ENCODE peak calls at places on chromosomes 2 and 18, in nine cellular contexts. M, X, H, G, N, O, Q, W and D are unnamed samples.

GRCh38 chr2:141560723-141561122 is 570.1 kb downstream of the LRP1B start:
- DNase-seq in H (no peak), M (no peak), W (no peak), X (no peak), O (no peak), Q (no peak), N (no peak), G (no peak), D (no peak)

GRCh38 chr18:1436199-1436598 is 531.5 kb downstream of the ADCYAP1 start:
- DNase-seq in W (no peak), H (no peak), X (no peak), Q (no peak), N (no peak), M (no peak), O (no peak), G (no peak), D (no peak)

GRCh38 chr2:241702155-241702404 is 241 bp downstream of the ING5 start:
- DNase-seq in H (peak), X (no peak), W (peak), O (peak), M (no peak), N (peak), Q (no peak), G (no peak), D (peak)

GRCh38 chr18:31819106-31819924 is 58.6 kb upstream of the SLC25A52 start:
- DNase-seq in G (peak), M (peak), Q (peak), N (no peak), O (peak), X (peak), H (no peak), W (peak), D (no peak)

GRCh38 chr18:2087877-2088673 is 483.2 kb downstream of the METTL4 start:
- DNase-seq in O (no peak), W (no peak), G (peak), X (no peak), N (no peak), M (no peak), H (no peak), Q (no peak), D (no peak)

GRCh38 chr2:200077210-200077650 is 121.8 kb downstream of the MAIP1 start:
- DNase-seq in W (peak), X (no peak), M (peak), H (no peak), G (no peak), Q (no peak), O (no peak), N (no peak), D (no peak)

GRCh38 chr2:19337202-19337601 is 21.2 kb downstream of the OSR1 start:
- DNase-seq in O (no peak), M (no peak), W (no peak), N (no peak), G (no peak), X (no peak), Q (no peak), H (no peak), D (no peak)

GRCh38 chr2:205716126-205716525 is 33.8 kb downstream of the NRP2 start:
- DNase-seq in G (no peak), N (no peak), Q (no peak), M (no peak), W (peak), X (no peak), O (peak), H (no peak), D (no peak)

GRCh38 chr2:10412380-10412779 is 35.7 kb downstream of the ODC1 start:
- DNase-seq in M (peak), W (no peak), H (no peak), X (no peak), Q (no peak), G (peak), N (peak), O (peak), D (no peak)

GRCh38 chr2:124027182-124027581 is 2.1 kb downstream of the CNTNAP5 start:
- DNase-seq in G (peak), N (no peak), O (peak), Q (no peak), X (peak), M (peak), H (no peak), W (peak), D (no peak)

GRCh38 chr18:50560681-50561629 is 1.1 kb downstream of the MAPK4 start:
- DNase-seq in N (no peak), H (no peak), X (no peak), Q (no peak), M (no peak), W (no peak), G (no peak), O (no peak), D (peak)

GRCh38 chr2:105307550-105307949 is 22.0 kb downstream of the TGFBRAP1 start:
- DNase-seq in W (no peak), G (no peak), O (no peak), M (no peak), Q (no peak), N (no peak), X (no peak), H (no peak), D (no peak)

GRCh38 chr2:106868199-106868598 is 17.8 kb downstream of the ST6GAL2 start:
- DNase-seq in G (no peak), Q (no peak), H (no peak), O (no peak), N (no peak), W (no peak), M (no peak), X (no peak), D (no peak)

GRCh38 chr2:28507806-28508764 is 12.2 kb downstream of the PLB1 start:
- DNase-seq in G (no peak), O (peak), N (peak), Q (no peak), W (peak), H (no peak), M (no peak), X (no peak), D (no peak)

GRCh38 chr2:64681479-64681967 is 27.8 kb upstream of the SERTAD2 start:
- DNase-seq in H (no peak), Q (no peak), M (no peak), G (peak), O (no peak), X (no peak), N (no peak), W (no peak), D (no peak)

GRCh38 chr18:67260841-67261240 is 255.7 kb downstream of the DSEL start:
- DNase-seq in Q (no peak), M (peak), G (no peak), O (no peak), X (no peak), N (no peak), H (no peak), W (no peak), D (no peak)

GRCh38 chr2:213989207-213989606 is 421.6 kb upstream of the VWC2L start:
- DNase-seq in Q (no peak), N (no peak), W (no peak), X (no peak), H (no peak), O (no peak), M (no peak), G (no peak), D (no peak)